ENCODE peak calls at places on chromosomes 16 and 17, in seven cellular contexts. One of them, this sample, is unnamed.

GRCh38 chr17:54194268-54194667 is 371.5 kb downstream of the KIF2B start:
- DNase-seq in mesenteric fat pad: no peak
- DNase-seq in GM12865: no peak
- DNase-seq in naive thymus-derived CD4-positive, alpha-beta T cell: no peak
- DNase-seq in small intestine: no peak
- DNase-seq in HFFc6: no peak
- DNase-seq in substantia nigra: no peak
- DNase-seq in this sample: no peak

GRCh38 chr17:64190468-64190867 is 60.5 kb upstream of the ERN1 start:
- DNase-seq in substantia nigra: no peak
- DNase-seq in GM12865: no peak
- DNase-seq in naive thymus-derived CD4-positive, alpha-beta T cell: no peak
- DNase-seq in HFFc6: no peak
- DNase-seq in small intestine: no peak
- DNase-seq in mesenteric fat pad: no peak
- DNase-seq in this sample: no peak

GRCh38 chr16:66127459-66128362 is 238.8 kb upstream of the CDH5 start:
- DNase-seq in naive thymus-derived CD4-positive, alpha-beta T cell: no peak
- DNase-seq in GM12865: no peak
- DNase-seq in HFFc6: no peak
- DNase-seq in small intestine: peak
- DNase-seq in substantia nigra: no peak
- DNase-seq in mesenteric fat pad: no peak
- DNase-seq in this sample: no peak

GRCh38 chr16:75550211-75550662 is 5.8 kb downstream of the TMEM231 start:
- DNase-seq in GM12865: peak
- DNase-seq in substantia nigra: peak
- DNase-seq in naive thymus-derived CD4-positive, alpha-beta T cell: no peak
- DNase-seq in mesenteric fat pad: peak
- DNase-seq in small intestine: peak
- DNase-seq in HFFc6: peak
- DNase-seq in this sample: no peak

GRCh38 chr16:13961099-13961811 is 41.3 kb downstream of the ERCC4 start:
- DNase-seq in GM12865: no peak
- DNase-seq in small intestine: peak
- DNase-seq in HFFc6: no peak
- DNase-seq in substantia nigra: no peak
- DNase-seq in mesenteric fat pad: no peak
- DNase-seq in naive thymus-derived CD4-positive, alpha-beta T cell: no peak
- DNase-seq in this sample: no peak

GRCh38 chr16:70556063-70556462 is 32.4 kb downstream of the SF3B3 start:
- DNase-seq in naive thymus-derived CD4-positive, alpha-beta T cell: no peak
- DNase-seq in mesenteric fat pad: no peak
- DNase-seq in substantia nigra: no peak
- DNase-seq in HFFc6: no peak
- DNase-seq in GM12865: no peak
- DNase-seq in small intestine: no peak
- DNase-seq in this sample: no peak

GRCh38 chr16:74601131-74601871 is 5.6 kb downstream of the GLG1 start:
- DNase-seq in HFFc6: no peak
- DNase-seq in substantia nigra: no peak
- DNase-seq in naive thymus-derived CD4-positive, alpha-beta T cell: no peak
- DNase-seq in small intestine: peak
- DNase-seq in mesenteric fat pad: no peak
- DNase-seq in GM12865: peak
- DNase-seq in this sample: no peak

GRCh38 chr17:15957206-15957605 is 12.3 kb downstream of the ADORA2B start:
- DNase-seq in GM12865: peak
- DNase-seq in mesenteric fat pad: no peak
- DNase-seq in small intestine: no peak
- DNase-seq in HFFc6: no peak
- DNase-seq in naive thymus-derived CD4-positive, alpha-beta T cell: no peak
- DNase-seq in substantia nigra: no peak
- DNase-seq in this sample: no peak

GRCh38 chr16:74026373-74027281 is 270.0 kb upstream of the PSMD7 start:
- DNase-seq in naive thymus-derived CD4-positive, alpha-beta T cell: no peak
- DNase-seq in HFFc6: no peak
- DNase-seq in substantia nigra: no peak
- DNase-seq in mesenteric fat pad: no peak
- DNase-seq in GM12865: no peak
- DNase-seq in small intestine: no peak
- DNase-seq in this sample: no peak

GRCh38 chr17:44465276-44465675 is 37.9 kb downstream of the GPATCH8 start:
- DNase-seq in GM12865: no peak
- DNase-seq in HFFc6: no peak
- DNase-seq in mesenteric fat pad: no peak
- DNase-seq in small intestine: no peak
- DNase-seq in naive thymus-derived CD4-positive, alpha-beta T cell: no peak
- DNase-seq in substantia nigra: no peak
- DNase-seq in this sample: no peak

GRCh38 chr16:88846088-88846487 is 10.7 kb downstream of the GALNS start:
- DNase-seq in naive thymus-derived CD4-positive, alpha-beta T cell: no peak
- DNase-seq in HFFc6: no peak
- DNase-seq in substantia nigra: no peak
- DNase-seq in mesenteric fat pad: no peak
- DNase-seq in GM12865: no peak
- DNase-seq in small intestine: no peak
- DNase-seq in this sample: no peak

GRCh38 chr16:30786115-30786935 is 680 bp downstream of the ZNF629 start:
- DNase-seq in substantia nigra: no peak
- DNase-seq in GM12865: no peak
- DNase-seq in mesenteric fat pad: no peak
- DNase-seq in HFFc6: peak
- DNase-seq in small intestine: peak
- DNase-seq in naive thymus-derived CD4-positive, alpha-beta T cell: no peak
- DNase-seq in this sample: peak

GRCh38 chr17:28547623-28548416 is 4.6 kb downstream of the UNC119 start:
- DNase-seq in substantia nigra: peak
- DNase-seq in HFFc6: peak
- DNase-seq in small intestine: peak
- DNase-seq in naive thymus-derived CD4-positive, alpha-beta T cell: peak
- DNase-seq in GM12865: peak
- DNase-seq in mesenteric fat pad: no peak
- DNase-seq in this sample: peak

GRCh38 chr17:34641368-34641767 is 62.0 kb downstream of the TMEM132E start:
- DNase-seq in GM12865: no peak
- DNase-seq in small intestine: no peak
- DNase-seq in mesenteric fat pad: no peak
- DNase-seq in naive thymus-derived CD4-positive, alpha-beta T cell: no peak
- DNase-seq in HFFc6: no peak
- DNase-seq in substantia nigra: no peak
- DNase-seq in this sample: no peak

GRCh38 chr17:45430738-45431530 is 1.7 kb downstream of the ARHGAP27 start:
- DNase-seq in GM12865: peak
- DNase-seq in HFFc6: no peak
- DNase-seq in mesenteric fat pad: no peak
- DNase-seq in small intestine: peak
- DNase-seq in substantia nigra: no peak
- DNase-seq in naive thymus-derived CD4-positive, alpha-beta T cell: no peak
- DNase-seq in this sample: no peak

GRCh38 chr17:17355426-17355825 is 52.3 kb downstream of the NT5M start:
- DNase-seq in HFFc6: no peak
- DNase-seq in mesenteric fat pad: peak
- DNase-seq in GM12865: no peak
- DNase-seq in substantia nigra: no peak
- DNase-seq in naive thymus-derived CD4-positive, alpha-beta T cell: no peak
- DNase-seq in small intestine: no peak
- DNase-seq in this sample: no peak

GRCh38 chr17:50221500-50222480 is 20.4 kb upstream of the COL1A1 start:
- DNase-seq in HFFc6: peak
- DNase-seq in naive thymus-derived CD4-positive, alpha-beta T cell: no peak
- DNase-seq in mesenteric fat pad: peak
- DNase-seq in small intestine: no peak
- DNase-seq in substantia nigra: no peak
- DNase-seq in GM12865: peak
- DNase-seq in this sample: no peak

GRCh38 chr17:32689348-32689747 is 187.6 kb downstream of the MYO1D start:
- DNase-seq in small intestine: no peak
- DNase-seq in mesenteric fat pad: no peak
- DNase-seq in substantia nigra: no peak
- DNase-seq in naive thymus-derived CD4-positive, alpha-beta T cell: no peak
- DNase-seq in HFFc6: no peak
- DNase-seq in GM12865: no peak
- DNase-seq in this sample: no peak

GRCh38 chr16:30619207-30619606 is 9.0 kb upstream of the ZNF689 start:
- DNase-seq in HFFc6: no peak
- DNase-seq in small intestine: no peak
- DNase-seq in substantia nigra: no peak
- DNase-seq in GM12865: no peak
- DNase-seq in naive thymus-derived CD4-positive, alpha-beta T cell: no peak
- DNase-seq in mesenteric fat pad: no peak
- DNase-seq in this sample: no peak

GRCh38 chr16:50657251-50657650 is 23.9 kb downstream of the SNX20 start:
- DNase-seq in mesenteric fat pad: no peak
- DNase-seq in HFFc6: no peak
- DNase-seq in small intestine: no peak
- DNase-seq in substantia nigra: no peak
- DNase-seq in GM12865: no peak
- DNase-seq in naive thymus-derived CD4-positive, alpha-beta T cell: no peak
- DNase-seq in this sample: peak

GRCh38 chr16:84239910-84240309 is at the start of gene KCNG4:
- DNase-seq in small intestine: peak
- DNase-seq in GM12865: no peak
- DNase-seq in mesenteric fat pad: no peak
- DNase-seq in naive thymus-derived CD4-positive, alpha-beta T cell: no peak
- DNase-seq in substantia nigra: no peak
- DNase-seq in HFFc6: no peak
- DNase-seq in this sample: no peak

GRCh38 chr16:64184156-64184555 is 937.7 kb downstream of the CDH11 start:
- DNase-seq in naive thymus-derived CD4-positive, alpha-beta T cell: no peak
- DNase-seq in substantia nigra: no peak
- DNase-seq in HFFc6: peak
- DNase-seq in GM12865: no peak
- DNase-seq in mesenteric fat pad: no peak
- DNase-seq in small intestine: no peak
- DNase-seq in this sample: peak

GRCh38 chr17:80455328-80455710 is 21.1 kb downstream of the NPTX1 start:
- DNase-seq in GM12865: peak
- DNase-seq in substantia nigra: no peak
- DNase-seq in HFFc6: peak
- DNase-seq in mesenteric fat pad: no peak
- DNase-seq in naive thymus-derived CD4-positive, alpha-beta T cell: no peak
- DNase-seq in small intestine: no peak
- DNase-seq in this sample: no peak

GRCh38 chr17:40545660-40546059 is 19.6 kb downstream of the CCR7 start:
- DNase-seq in mesenteric fat pad: peak
- DNase-seq in substantia nigra: no peak
- DNase-seq in naive thymus-derived CD4-positive, alpha-beta T cell: no peak
- DNase-seq in HFFc6: no peak
- DNase-seq in small intestine: no peak
- DNase-seq in GM12865: no peak
- DNase-seq in this sample: no peak